ENCODE peak calls at places on chromosomes 2 and 18, in four cellular contexts. G, K, V and R are unnamed samples.

GRCh38 chr2:60321816-60322215 is 231.6 kb downstream of the BCL11A start:
- DNase-seq in G (no peak), V (no peak), K (no peak), R (no peak)

GRCh38 chr18:79789091-79789891 is 8.4 kb upstream of the KCNG2 start:
- DNase-seq in G (no peak), V (no peak), K (peak), R (no peak)

GRCh38 chr18:7000484-7001096 is 117.0 kb downstream of the LAMA1 start:
- DNase-seq in G (no peak), V (no peak), K (no peak), R (peak)

GRCh38 chr2:209125291-209125690 is 298.6 kb upstream of the MAP2 start:
- DNase-seq in G (no peak), V (no peak), K (no peak), R (no peak)

GRCh38 chr2:9630001-9630749 is 622 bp downstream of the YWHAQ start:
- DNase-seq in K (peak), G (peak), V (peak), R (peak)

GRCh38 chr2:58466803-58467202 is 225.7 kb upstream of the FANCL start:
- DNase-seq in V (no peak), K (no peak), G (no peak), R (no peak)

GRCh38 chr2:191790737-191791136 is 56.2 kb downstream of the CAVIN2 start:
- DNase-seq in V (no peak), G (no peak), K (no peak), R (peak)

GRCh38 chr2:110667061-110667460 is 10.8 kb downstream of the BUB1 start:
- DNase-seq in G (no peak), K (no peak), V (no peak), R (no peak)

GRCh38 chr2:141611143-141611571 is 519.7 kb downstream of the LRP1B start:
- DNase-seq in V (no peak), G (no peak), K (no peak), R (peak)

GRCh38 chr2:3633982-3634630 is 23.9 kb upstream of the ALLC start:
- DNase-seq in G (no peak), K (peak), V (peak), R (no peak)

GRCh38 chr2:168573128-168573903 is 117.2 kb downstream of the CERS6 start:
- DNase-seq in V (no peak), G (no peak), K (no peak), R (peak)

GRCh38 chr2:200471324-200471848 is 38.5 kb downstream of the KCTD18 start:
- DNase-seq in G (peak), K (no peak), V (peak), R (peak)

GRCh38 chr2:193847140-193847539 is 1652.4 kb upstream of the TMEFF2 start:
- DNase-seq in G (no peak), V (no peak), K (no peak), R (peak)

GRCh38 chr2:9879455-9880194 is 36.4 kb downstream of the TAF1B start:
- DNase-seq in K (no peak), G (no peak), V (no peak), R (no peak)

GRCh38 chr2:26059542-26059941 is 25.7 kb downstream of the RAB10 start:
- DNase-seq in G (no peak), K (no peak), V (no peak), R (no peak)

GRCh38 chr2:154133823-154134222 is 262.1 kb downstream of the GALNT13 start:
- DNase-seq in V (no peak), K (no peak), G (no peak), R (no peak)

GRCh38 chr2:24644032-24644431 is 149.2 kb downstream of the PTRHD1 start:
- DNase-seq in G (no peak), K (no peak), V (no peak), R (no peak)

GRCh38 chr2:207108440-207108839 is 57.3 kb downstream of the KLF7 start:
- DNase-seq in V (no peak), G (no peak), K (no peak), R (no peak)

GRCh38 chr2:159157361-159158045 is 129.0 kb downstream of the WDSUB1 start:
- DNase-seq in V (no peak), G (no peak), K (no peak), R (peak)

GRCh38 chr2:142867161-142867560 is 10.3 kb upstream of the KYNU start:
- DNase-seq in K (no peak), V (no peak), G (no peak), R (no peak)

GRCh38 chr2:38514603-38515154 is 88.0 kb downstream of the HNRNPLL start:
- DNase-seq in G (no peak), K (no peak), V (no peak), R (no peak)

GRCh38 chr2:12073217-12073852 is 326.9 kb downstream of the LPIN1 start:
- DNase-seq in K (no peak), G (no peak), V (no peak), R (no peak)

GRCh38 chr2:196718796-196719564 is 79.5 kb downstream of the CCDC150 start:
- DNase-seq in K (peak), V (peak), G (peak), R (peak)

GRCh38 chr2:28552045-28552823 is 56.4 kb downstream of the PLB1 start:
- DNase-seq in G (no peak), K (no peak), V (no peak), R (no peak)

GRCh38 chr2:53740170-53740569 is 27.4 kb upstream of the CHAC2 start:
- DNase-seq in G (no peak), V (no peak), K (no peak), R (peak)

GRCh38 chr2:161946489-161947107 is 127.4 kb downstream of the DPP4 start:
- DNase-seq in K (no peak), V (no peak), G (peak), R (peak)

GRCh38 chr2:235350234-235350633 is 143.6 kb upstream of the AGAP1 start:
- DNase-seq in V (no peak), G (no peak), K (no peak), R (no peak)

GRCh38 chr2:171347591-171348032 is 86.2 kb downstream of the METTL8 start:
- DNase-seq in G (no peak), K (no peak), V (no peak), R (peak)

GRCh38 chr2:181785677-181786344 is 105.5 kb upstream of the NEUROD1 start:
- DNase-seq in V (no peak), K (no peak), G (no peak), R (peak)

GRCh38 chr2:25314514-25315315 is 27.0 kb downstream of the DNMT3A start:
- DNase-seq in G (peak), K (peak), V (peak), R (peak)

GRCh38 chr2:198309673-198310280 is 505.4 kb downstream of the PLCL1 start:
- DNase-seq in G (peak), K (peak), V (peak), R (peak)

GRCh38 chr18:62300359-62300963 is 24.6 kb upstream of the TNFRSF11A start:
- DNase-seq in K (no peak), V (no peak), G (no peak), R (no peak)

GRCh38 chr18:48719988-48720654 is 181.3 kb downstream of the CTIF start:
- DNase-seq in K (no peak), V (no peak), G (no peak), R (peak)

GRCh38 chr2:121832372-121832771 is 76.9 kb downstream of the TSN start:
- DNase-seq in V (no peak), K (no peak), G (no peak), R (no peak)
- H2BK12ac ChIP-seq in V (no peak), K (no peak), G (no peak), R (no peak)

GRCh38 chr18:73316513-73316912 is 448.7 kb upstream of the NETO1 start:
- DNase-seq in V (no peak), G (no peak), K (no peak), R (no peak)

GRCh38 chr18:73315381-73315780 is 447.6 kb upstream of the NETO1 start:
- DNase-seq in G (no peak), K (no peak), V (no peak), R (no peak)

DNA sequence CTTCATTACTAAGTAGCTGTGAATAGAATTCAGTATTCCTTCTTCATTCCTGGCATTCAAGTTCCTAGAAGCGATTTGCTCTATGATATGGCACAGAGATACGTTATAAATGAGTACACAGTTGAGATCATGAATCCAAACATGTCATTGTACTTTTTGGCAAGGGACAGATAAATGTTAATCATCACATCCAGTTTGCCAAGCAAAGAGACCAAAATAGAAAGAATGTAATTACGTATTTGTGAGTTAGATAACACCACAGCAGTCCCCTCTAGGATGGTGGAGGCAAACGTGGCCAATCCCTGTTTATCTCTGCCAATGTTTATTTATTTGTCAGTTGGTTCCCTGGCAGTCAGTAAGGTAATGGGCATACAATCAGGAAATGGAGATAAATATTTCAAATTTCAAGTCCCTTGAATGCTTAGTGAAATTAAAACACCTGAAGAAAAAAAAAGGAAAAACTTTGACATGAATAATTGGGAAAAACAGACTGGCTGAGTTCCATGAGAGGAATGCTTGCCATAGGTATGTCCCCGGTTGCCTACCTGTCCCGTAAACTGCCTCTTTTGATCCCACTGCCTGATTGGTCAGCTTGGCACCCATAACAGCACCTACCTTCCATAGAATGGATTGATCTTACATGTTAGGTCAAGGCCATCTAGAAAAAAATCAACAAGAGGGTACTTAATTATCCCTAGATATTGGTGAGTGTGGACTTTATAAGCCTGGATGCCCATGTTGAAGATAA is 451.1 kb upstream of the NETO1 start:
- DNase-seq in G (no peak), K (no peak), V (no peak), R (no peak)
- H2BK5ac ChIP-seq in G (no peak), K (no peak), V (no peak), R (no peak)

GRCh38 chr2:205495819-205496218 is 186.5 kb upstream of the NRP2 start:
- DNase-seq in V (no peak), G (no peak), K (no peak), R (peak)
- H3K14ac ChIP-seq in V (no peak), G (no peak), K (no peak), R (no peak)

GRCh38 chr2:62657752-62658151 is 47.8 kb upstream of the EHBP1 start:
- DNase-seq in V (no peak), G (no peak), K (no peak), R (no peak)
- H2BK12ac ChIP-seq in V (no peak), G (no peak), K (no peak), R (no peak)

GRCh38 chr2:240762249-240762648 is 57.8 kb downstream of the KIF1A start:
- DNase-seq in V (no peak), G (no peak), K (no peak), R (no peak)
- H2BK5ac ChIP-seq in V (no peak), G (peak), K (peak), R (no peak)

DNA sequence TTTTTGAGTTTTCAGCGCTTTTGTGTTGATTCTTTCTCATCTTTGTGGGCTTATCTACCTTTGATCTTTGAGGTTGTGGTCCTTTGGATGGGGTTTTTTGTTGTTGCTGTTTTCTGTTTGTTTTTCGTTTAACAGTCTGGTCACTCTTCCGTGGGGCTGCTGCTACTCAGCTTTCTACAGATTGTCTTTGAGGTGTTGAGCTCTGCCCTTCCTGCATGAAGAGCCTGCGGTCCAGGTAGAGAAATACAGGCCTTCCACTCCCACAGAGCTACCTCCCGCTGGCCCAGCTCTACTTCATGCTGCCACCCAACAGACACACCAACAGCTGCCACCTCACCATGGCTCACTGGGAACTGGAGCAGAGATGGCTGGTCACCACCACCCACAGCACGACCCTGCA is 61.7 kb upstream of the RNU4ATAC start:
- DNase-seq in V (no peak), K (no peak), G (no peak), R (no peak)
- H3K14ac ChIP-seq in V (no peak), K (no peak), G (no peak), R (no peak)

DNA sequence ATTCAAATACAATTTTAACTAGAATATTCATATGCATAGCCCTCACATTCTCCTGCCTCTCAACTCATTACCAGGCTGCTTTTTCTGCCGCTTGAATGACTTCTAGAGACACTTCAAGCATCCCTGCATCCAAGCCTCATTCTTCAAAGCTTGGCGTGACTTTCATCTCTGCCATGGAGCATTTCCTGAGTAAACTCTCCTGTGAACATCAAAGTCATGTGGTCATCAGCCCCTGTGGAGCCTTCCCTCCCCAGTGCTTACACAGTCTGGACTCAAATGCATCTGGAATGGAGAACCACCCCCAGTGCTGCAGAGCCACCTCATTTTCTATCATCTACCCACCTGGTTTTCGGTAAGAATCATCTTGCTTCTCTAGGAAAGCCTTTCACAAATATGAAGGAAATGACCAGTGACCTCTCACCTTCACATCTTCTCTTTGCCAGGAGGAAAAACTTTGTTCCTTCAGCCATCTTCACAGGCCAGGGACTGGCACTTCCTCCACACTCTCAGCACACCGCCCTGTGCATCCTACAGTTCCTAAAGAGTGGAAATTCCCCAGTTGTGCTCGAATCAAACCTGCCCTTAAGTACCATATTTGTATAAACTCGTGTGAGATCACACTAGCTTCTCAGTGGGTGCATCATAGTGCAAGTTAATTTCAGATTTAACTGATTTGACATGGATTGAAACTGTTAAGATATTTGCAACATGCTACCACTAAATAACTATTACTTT is 116.4 kb downstream of the COL6A3 start:
- DNase-seq in V (no peak), K (no peak), G (no peak), R (peak)
- H2BK12ac ChIP-seq in V (no peak), K (no peak), G (no peak), R (peak)

GRCh38 chr2:218863021-218863520 is 3.5 kb downstream of the WNT6 start:
- DNase-seq in K (no peak), G (no peak), V (no peak), R (no peak)

GRCh38 chr2:218867900-218868299 is 8.3 kb downstream of the WNT6 start:
- DNase-seq in V (no peak), K (no peak), G (no peak), R (no peak)

GRCh38 chr2:218869064-218869463 is 9.5 kb downstream of the WNT6 start:
- DNase-seq in G (no peak), V (no peak), K (no peak), R (no peak)

GRCh38 chr2:218865396-218865795 is 5.8 kb downstream of the WNT6 start:
- DNase-seq in V (no peak), G (no peak), K (no peak), R (no peak)

GRCh38 chr2:218865999-218866398 is 6.4 kb downstream of the WNT6 start:
- DNase-seq in V (no peak), G (no peak), K (no peak), R (no peak)
- H2BK5ac ChIP-seq in V (no peak), G (no peak), K (no peak), R (no peak)

GRCh38 chr2:174648896-174649295 is 51.3 kb upstream of the WIPF1 start:
- DNase-seq in K (no peak), G (no peak), V (no peak), R (no peak)

GRCh38 chr2:174645316-174645715 is 47.7 kb upstream of the WIPF1 start:
- DNase-seq in K (no peak), G (no peak), V (no peak), R (no peak)

GRCh38 chr2:174641168-174641567 is 43.6 kb upstream of the WIPF1 start:
- DNase-seq in K (no peak), V (no peak), G (no peak), R (no peak)

GRCh38 chr2:174643356-174643755 is 45.8 kb upstream of the WIPF1 start:
- DNase-seq in V (no peak), K (no peak), G (no peak), R (no peak)

GRCh38 chr2:174644406-174644805 is 46.8 kb upstream of the WIPF1 start:
- DNase-seq in G (no peak), K (no peak), V (no peak), R (no peak)
- H3K14ac ChIP-seq in G (no peak), K (no peak), V (no peak), R (no peak)